ENCODE peak calls at places on chromosome 3, in ten cellular contexts. O is SK-N-MC, A is GM06990, L is left lung, R is Right ventricle myocardium superior, S is EL, Q is NCI-H1436, K is germinal center, J is endothelial cell, T is AG09309. D is an unnamed sample.

GRCh38 chr3:63961891-63962290 is 49.7 kb upstream of the SCAANT1 start:
- DNase-seq in S (peak), O (no peak), R (no peak), J (no peak), K (peak), T (no peak), Q (no peak), A (peak), L (no peak), D (no peak)

GRCh38 chr3:11238057-11238456 is 34.1 kb upstream of the ATG7 start:
- DNase-seq in Q (no peak), K (no peak), A (peak), R (no peak), S (peak), T (peak), L (no peak), O (no peak), J (no peak), D (no peak)

GRCh38 chr3:155242342-155242741 is 51.1 kb downstream of the STRIT1 start:
- DNase-seq in R (no peak), Q (no peak), O (no peak), S (peak), T (no peak), L (no peak), A (no peak), J (no peak), K (no peak), D (no peak)

GRCh38 chr3:185935465-185936263 is 2.1 kb downstream of the TRA2B start:
- DNase-seq in O (no peak), A (no peak), S (no peak), R (no peak), J (no peak), T (no peak), Q (no peak), L (no peak), K (no peak), D (peak)

GRCh38 chr3:61177450-61177849 is 73.8 kb downstream of the FHIT start:
- DNase-seq in Q (no peak), R (no peak), J (no peak), A (no peak), T (no peak), L (no peak), O (no peak), S (no peak), K (no peak), D (no peak)

GRCh38 chr3:25648107-25648535 is 16.6 kb downstream of the TOP2B start:
- DNase-seq in O (peak), Q (peak), A (peak), J (peak), R (no peak), L (no peak), T (peak), K (peak), S (peak), D (peak)

GRCh38 chr3:124833710-124834332 is 53.3 kb downstream of the ITGB5 start:
- DNase-seq in A (no peak), T (no peak), L (no peak), O (no peak), S (peak), J (no peak), K (no peak), R (no peak), Q (no peak), D (no peak)

GRCh38 chr3:94049267-94049666 is 13.4 kb downstream of the DHFR2 start:
- DNase-seq in L (no peak), S (no peak), Q (no peak), T (no peak), O (no peak), R (no peak), A (no peak), K (no peak), J (no peak), D (no peak)

GRCh38 chr3:196127308-196128040 is 45.6 kb upstream of the TFRC start:
- DNase-seq in R (no peak), O (no peak), Q (no peak), S (no peak), J (no peak), A (no peak), T (no peak), K (no peak), L (no peak), D (no peak)

GRCh38 chr3:45054196-45054857 is 28.2 kb downstream of the CLEC3B start:
- DNase-seq in J (no peak), R (no peak), T (peak), L (no peak), K (no peak), S (peak), Q (no peak), O (no peak), A (no peak), D (no peak)

GRCh38 chr3:159929181-159929893 is 59.3 kb upstream of the IL12A start:
- DNase-seq in J (peak), L (no peak), R (no peak), A (peak), Q (no peak), S (peak), K (no peak), T (peak), O (no peak), D (no peak)

GRCh38 chr3:45597166-45597565 is 2.6 kb downstream of the LIMD1 start:
- DNase-seq in L (no peak), O (no peak), T (no peak), A (no peak), J (no peak), R (peak), S (peak), Q (no peak), K (no peak), D (no peak)

GRCh38 chr3:115975353-115975752 is 352.0 kb downstream of the GAP43 start:
- DNase-seq in T (peak), L (no peak), J (no peak), S (peak), Q (peak), K (no peak), R (no peak), O (no peak), A (peak), D (no peak)

GRCh38 chr3:23944007-23944760 is 902 bp upstream of the NR1D2 start:
- DNase-seq in R (no peak), A (no peak), T (no peak), O (no peak), J (no peak), K (no peak), Q (no peak), L (no peak), S (no peak), D (no peak)

GRCh38 chr3:64319391-64319790 is 94.1 kb upstream of the PRICKLE2 start:
- DNase-seq in K (no peak), S (no peak), R (no peak), L (no peak), T (no peak), A (no peak), Q (no peak), J (peak), O (no peak), D (no peak)

GRCh38 chr3:95343228-95343627 is 1280.4 kb downstream of the NSUN3 start:
- DNase-seq in R (no peak), O (no peak), L (no peak), A (no peak), S (no peak), T (no peak), K (no peak), Q (no peak), J (no peak), D (no peak)

GRCh38 chr3:99627062-99627826 is 11.2 kb upstream of the COL8A1 start:
- DNase-seq in T (no peak), L (no peak), O (no peak), J (no peak), K (no peak), R (no peak), Q (no peak), S (peak), A (no peak), D (no peak)

GRCh38 chr3:9102240-9102841 is 139.1 kb upstream of the RAD18 start:
- DNase-seq in R (no peak), S (no peak), L (no peak), J (no peak), A (no peak), Q (peak), T (no peak), O (no peak), K (no peak), D (peak)